ENCODE peak calls at places on chromosomes 3 and 15, in seven cellular contexts. One of them, this sample, is unnamed.

GRCh38 chr3:16026753-16027152 is 147.7 kb upstream of the GALNT15 start:
- DNase-seq in progenitor cell of endocrine pancreas: no peak
- DNase-seq in AG04450: no peak
- DNase-seq in activated naive CD8-positive, alpha-beta T cell treated with anti-CD3 and anti-CD28 coated beads, Interleukin-2, amount 10 ng/mL, durations not matched to agents 7 days and 5 days: no peak
- DNase-seq in NCI-H69: no peak
- DNase-seq in HS-27A: no peak
- DNase-seq in stimulated activated CD4-positive, alpha-beta T cell treated with anti-CD3 and anti-CD28 coated beads, Interleukin-1b, Interleukin-23, amount 100 ng/mL, for 24 hours: no peak
- DNase-seq in this sample: no peak

GRCh38 chr15:65833501-65834220 is 35.6 kb upstream of the RAB11A start:
- DNase-seq in stimulated activated CD4-positive, alpha-beta T cell treated with anti-CD3 and anti-CD28 coated beads, Interleukin-1b, Interleukin-23, amount 100 ng/mL, for 24 hours: no peak
- DNase-seq in HS-27A: no peak
- DNase-seq in progenitor cell of endocrine pancreas: no peak
- DNase-seq in AG04450: no peak
- DNase-seq in NCI-H69: peak; percentile 91
- DNase-seq in activated naive CD8-positive, alpha-beta T cell treated with anti-CD3 and anti-CD28 coated beads, Interleukin-2, amount 10 ng/mL, durations not matched to agents 7 days and 5 days: no peak
- DNase-seq in this sample: no peak

GRCh38 chr3:47629770-47630169 is 51.1 kb upstream of the CSPG5 start:
- DNase-seq in HS-27A: no peak
- DNase-seq in activated naive CD8-positive, alpha-beta T cell treated with anti-CD3 and anti-CD28 coated beads, Interleukin-2, amount 10 ng/mL, durations not matched to agents 7 days and 5 days: no peak
- DNase-seq in progenitor cell of endocrine pancreas: no peak
- DNase-seq in NCI-H69: no peak
- DNase-seq in stimulated activated CD4-positive, alpha-beta T cell treated with anti-CD3 and anti-CD28 coated beads, Interleukin-1b, Interleukin-23, amount 100 ng/mL, for 24 hours: no peak
- DNase-seq in AG04450: no peak
- DNase-seq in this sample: no peak

GRCh38 chr3:174023445-174023844 is 625.9 kb downstream of the NLGN1 start:
- DNase-seq in activated naive CD8-positive, alpha-beta T cell treated with anti-CD3 and anti-CD28 coated beads, Interleukin-2, amount 10 ng/mL, durations not matched to agents 7 days and 5 days: no peak
- DNase-seq in progenitor cell of endocrine pancreas: no peak
- DNase-seq in HS-27A: no peak
- DNase-seq in AG04450: no peak
- DNase-seq in stimulated activated CD4-positive, alpha-beta T cell treated with anti-CD3 and anti-CD28 coated beads, Interleukin-1b, Interleukin-23, amount 100 ng/mL, for 24 hours: no peak
- DNase-seq in NCI-H69: peak; percentile 98
- DNase-seq in this sample: peak; percentile 52

GRCh38 chr3:102447272-102447671 is 12.5 kb downstream of the ZPLD1 start:
- DNase-seq in progenitor cell of endocrine pancreas: no peak
- DNase-seq in stimulated activated CD4-positive, alpha-beta T cell treated with anti-CD3 and anti-CD28 coated beads, Interleukin-1b, Interleukin-23, amount 100 ng/mL, for 24 hours: no peak
- DNase-seq in AG04450: no peak
- DNase-seq in activated naive CD8-positive, alpha-beta T cell treated with anti-CD3 and anti-CD28 coated beads, Interleukin-2, amount 10 ng/mL, durations not matched to agents 7 days and 5 days: no peak
- DNase-seq in HS-27A: no peak
- DNase-seq in NCI-H69: no peak
- DNase-seq in this sample: no peak

GRCh38 chr3:126649556-126650092 is 5.3 kb downstream of the TXNRD3 start:
- DNase-seq in activated naive CD8-positive, alpha-beta T cell treated with anti-CD3 and anti-CD28 coated beads, Interleukin-2, amount 10 ng/mL, durations not matched to agents 7 days and 5 days: no peak
- DNase-seq in stimulated activated CD4-positive, alpha-beta T cell treated with anti-CD3 and anti-CD28 coated beads, Interleukin-1b, Interleukin-23, amount 100 ng/mL, for 24 hours: no peak
- DNase-seq in NCI-H69: no peak
- DNase-seq in progenitor cell of endocrine pancreas: no peak
- DNase-seq in HS-27A: no peak
- DNase-seq in AG04450: no peak
- DNase-seq in this sample: no peak

GRCh38 chr3:9700536-9700935 is 3.1 kb upstream of the CPNE9 start:
- DNase-seq in progenitor cell of endocrine pancreas: no peak
- DNase-seq in activated naive CD8-positive, alpha-beta T cell treated with anti-CD3 and anti-CD28 coated beads, Interleukin-2, amount 10 ng/mL, durations not matched to agents 7 days and 5 days: no peak
- DNase-seq in AG04450: no peak
- DNase-seq in stimulated activated CD4-positive, alpha-beta T cell treated with anti-CD3 and anti-CD28 coated beads, Interleukin-1b, Interleukin-23, amount 100 ng/mL, for 24 hours: no peak
- DNase-seq in HS-27A: no peak
- DNase-seq in NCI-H69: no peak
- DNase-seq in this sample: no peak

GRCh38 chr15:33211409-33211808 is 16.9 kb upstream of the FMN1 start:
- DNase-seq in HS-27A: no peak
- DNase-seq in progenitor cell of endocrine pancreas: no peak
- DNase-seq in NCI-H69: peak; percentile 99
- DNase-seq in activated naive CD8-positive, alpha-beta T cell treated with anti-CD3 and anti-CD28 coated beads, Interleukin-2, amount 10 ng/mL, durations not matched to agents 7 days and 5 days: no peak
- DNase-seq in stimulated activated CD4-positive, alpha-beta T cell treated with anti-CD3 and anti-CD28 coated beads, Interleukin-1b, Interleukin-23, amount 100 ng/mL, for 24 hours: no peak
- DNase-seq in AG04450: no peak
- DNase-seq in this sample: peak; percentile 10

GRCh38 chr3:122533931-122534334 is 19.2 kb upstream of the KPNA1 start:
- DNase-seq in stimulated activated CD4-positive, alpha-beta T cell treated with anti-CD3 and anti-CD28 coated beads, Interleukin-1b, Interleukin-23, amount 100 ng/mL, for 24 hours: no peak
- DNase-seq in AG04450: peak; percentile 24
- DNase-seq in NCI-H69: peak; percentile 23
- DNase-seq in progenitor cell of endocrine pancreas: no peak
- DNase-seq in activated naive CD8-positive, alpha-beta T cell treated with anti-CD3 and anti-CD28 coated beads, Interleukin-2, amount 10 ng/mL, durations not matched to agents 7 days and 5 days: no peak
- DNase-seq in HS-27A: peak; percentile 11
- DNase-seq in this sample: no peak

GRCh38 chr3:108021131-108021530 is 69.7 kb downstream of the CD47 start:
- DNase-seq in stimulated activated CD4-positive, alpha-beta T cell treated with anti-CD3 and anti-CD28 coated beads, Interleukin-1b, Interleukin-23, amount 100 ng/mL, for 24 hours: no peak
- DNase-seq in progenitor cell of endocrine pancreas: no peak
- DNase-seq in NCI-H69: peak; percentile 54
- DNase-seq in HS-27A: no peak
- DNase-seq in AG04450: no peak
- DNase-seq in activated naive CD8-positive, alpha-beta T cell treated with anti-CD3 and anti-CD28 coated beads, Interleukin-2, amount 10 ng/mL, durations not matched to agents 7 days and 5 days: no peak
- DNase-seq in this sample: no peak

GRCh38 chr3:139378587-139378986 is 10.9 kb downstream of the COPB2 start:
- DNase-seq in progenitor cell of endocrine pancreas: no peak
- DNase-seq in activated naive CD8-positive, alpha-beta T cell treated with anti-CD3 and anti-CD28 coated beads, Interleukin-2, amount 10 ng/mL, durations not matched to agents 7 days and 5 days: no peak
- DNase-seq in AG04450: no peak
- DNase-seq in NCI-H69: peak; percentile 82
- DNase-seq in stimulated activated CD4-positive, alpha-beta T cell treated with anti-CD3 and anti-CD28 coated beads, Interleukin-1b, Interleukin-23, amount 100 ng/mL, for 24 hours: no peak
- DNase-seq in HS-27A: no peak
- DNase-seq in this sample: no peak

GRCh38 chr3:45118615-45119062 is 27.5 kb downstream of the CDCP1 start:
- DNase-seq in activated naive CD8-positive, alpha-beta T cell treated with anti-CD3 and anti-CD28 coated beads, Interleukin-2, amount 10 ng/mL, durations not matched to agents 7 days and 5 days: no peak
- DNase-seq in NCI-H69: no peak
- DNase-seq in AG04450: no peak
- DNase-seq in progenitor cell of endocrine pancreas: no peak
- DNase-seq in HS-27A: no peak
- DNase-seq in stimulated activated CD4-positive, alpha-beta T cell treated with anti-CD3 and anti-CD28 coated beads, Interleukin-1b, Interleukin-23, amount 100 ng/mL, for 24 hours: no peak
- DNase-seq in this sample: no peak

GRCh38 chr3:44930911-44931310 is 45.1 kb downstream of the ZDHHC3 start:
- DNase-seq in progenitor cell of endocrine pancreas: no peak
- DNase-seq in NCI-H69: no peak
- DNase-seq in stimulated activated CD4-positive, alpha-beta T cell treated with anti-CD3 and anti-CD28 coated beads, Interleukin-1b, Interleukin-23, amount 100 ng/mL, for 24 hours: no peak
- DNase-seq in AG04450: no peak
- DNase-seq in HS-27A: no peak
- DNase-seq in activated naive CD8-positive, alpha-beta T cell treated with anti-CD3 and anti-CD28 coated beads, Interleukin-2, amount 10 ng/mL, durations not matched to agents 7 days and 5 days: no peak
- DNase-seq in this sample: no peak

GRCh38 chr15:97893988-97894387 is 66.5 kb upstream of the ARRDC4 start:
- DNase-seq in activated naive CD8-positive, alpha-beta T cell treated with anti-CD3 and anti-CD28 coated beads, Interleukin-2, amount 10 ng/mL, durations not matched to agents 7 days and 5 days: no peak
- DNase-seq in AG04450: no peak
- DNase-seq in stimulated activated CD4-positive, alpha-beta T cell treated with anti-CD3 and anti-CD28 coated beads, Interleukin-1b, Interleukin-23, amount 100 ng/mL, for 24 hours: no peak
- DNase-seq in progenitor cell of endocrine pancreas: no peak
- DNase-seq in HS-27A: no peak
- DNase-seq in NCI-H69: peak; percentile 56
- DNase-seq in this sample: no peak

GRCh38 chr15:75732809-75733451 is 20.3 kb upstream of the CSPG4 start:
- DNase-seq in NCI-H69: peak; percentile 55
- DNase-seq in progenitor cell of endocrine pancreas: peak; percentile 66
- DNase-seq in stimulated activated CD4-positive, alpha-beta T cell treated with anti-CD3 and anti-CD28 coated beads, Interleukin-1b, Interleukin-23, amount 100 ng/mL, for 24 hours: no peak
- DNase-seq in HS-27A: peak; percentile 48
- DNase-seq in activated naive CD8-positive, alpha-beta T cell treated with anti-CD3 and anti-CD28 coated beads, Interleukin-2, amount 10 ng/mL, durations not matched to agents 7 days and 5 days: peak; percentile 66
- DNase-seq in AG04450: no peak
- DNase-seq in this sample: peak; percentile 21

GRCh38 chr3:114418724-114419543 is 125.1 kb downstream of the TIGIT start:
- DNase-seq in stimulated activated CD4-positive, alpha-beta T cell treated with anti-CD3 and anti-CD28 coated beads, Interleukin-1b, Interleukin-23, amount 100 ng/mL, for 24 hours: no peak
- DNase-seq in NCI-H69: peak; percentile 81
- DNase-seq in activated naive CD8-positive, alpha-beta T cell treated with anti-CD3 and anti-CD28 coated beads, Interleukin-2, amount 10 ng/mL, durations not matched to agents 7 days and 5 days: no peak
- DNase-seq in AG04450: peak; percentile 87
- DNase-seq in progenitor cell of endocrine pancreas: no peak
- DNase-seq in HS-27A: peak; percentile 34
- DNase-seq in this sample: peak; percentile 54

GRCh38 chr15:52733078-52733477 is 53.9 kb upstream of the ATOSA start:
- DNase-seq in HS-27A: no peak
- DNase-seq in NCI-H69: no peak
- DNase-seq in progenitor cell of endocrine pancreas: no peak
- DNase-seq in activated naive CD8-positive, alpha-beta T cell treated with anti-CD3 and anti-CD28 coated beads, Interleukin-2, amount 10 ng/mL, durations not matched to agents 7 days and 5 days: no peak
- DNase-seq in stimulated activated CD4-positive, alpha-beta T cell treated with anti-CD3 and anti-CD28 coated beads, Interleukin-1b, Interleukin-23, amount 100 ng/mL, for 24 hours: no peak
- DNase-seq in AG04450: no peak
- DNase-seq in this sample: no peak

GRCh38 chr15:47715856-47716445 is 1.4 kb upstream of the SEMA6D start:
- DNase-seq in NCI-H69: peak; percentile 27
- DNase-seq in HS-27A: no peak
- DNase-seq in stimulated activated CD4-positive, alpha-beta T cell treated with anti-CD3 and anti-CD28 coated beads, Interleukin-1b, Interleukin-23, amount 100 ng/mL, for 24 hours: no peak
- DNase-seq in AG04450: no peak
- DNase-seq in activated naive CD8-positive, alpha-beta T cell treated with anti-CD3 and anti-CD28 coated beads, Interleukin-2, amount 10 ng/mL, durations not matched to agents 7 days and 5 days: no peak
- DNase-seq in progenitor cell of endocrine pancreas: no peak
- DNase-seq in this sample: no peak

GRCh38 chr15:39599871-39600270 is 19.0 kb downstream of the THBS1 start:
- DNase-seq in NCI-H69: no peak
- DNase-seq in activated naive CD8-positive, alpha-beta T cell treated with anti-CD3 and anti-CD28 coated beads, Interleukin-2, amount 10 ng/mL, durations not matched to agents 7 days and 5 days: no peak
- DNase-seq in AG04450: no peak
- DNase-seq in stimulated activated CD4-positive, alpha-beta T cell treated with anti-CD3 and anti-CD28 coated beads, Interleukin-1b, Interleukin-23, amount 100 ng/mL, for 24 hours: no peak
- DNase-seq in HS-27A: no peak
- DNase-seq in progenitor cell of endocrine pancreas: no peak
- DNase-seq in this sample: no peak

GRCh38 chr3:131794766-131795381 is 239.9 kb downstream of the CPNE4 start:
- DNase-seq in HS-27A: peak; percentile 30
- DNase-seq in AG04450: peak; percentile 36
- DNase-seq in progenitor cell of endocrine pancreas: peak; percentile 11
- DNase-seq in activated naive CD8-positive, alpha-beta T cell treated with anti-CD3 and anti-CD28 coated beads, Interleukin-2, amount 10 ng/mL, durations not matched to agents 7 days and 5 days: no peak
- DNase-seq in stimulated activated CD4-positive, alpha-beta T cell treated with anti-CD3 and anti-CD28 coated beads, Interleukin-1b, Interleukin-23, amount 100 ng/mL, for 24 hours: no peak
- DNase-seq in NCI-H69: peak; percentile 55
- DNase-seq in this sample: peak; percentile 47

GRCh38 chr3:184466413-184466960 is 86.6 kb downstream of the CHRD start:
- DNase-seq in HS-27A: no peak
- DNase-seq in activated naive CD8-positive, alpha-beta T cell treated with anti-CD3 and anti-CD28 coated beads, Interleukin-2, amount 10 ng/mL, durations not matched to agents 7 days and 5 days: no peak
- DNase-seq in NCI-H69: peak; percentile 46
- DNase-seq in stimulated activated CD4-positive, alpha-beta T cell treated with anti-CD3 and anti-CD28 coated beads, Interleukin-1b, Interleukin-23, amount 100 ng/mL, for 24 hours: no peak
- DNase-seq in AG04450: no peak
- DNase-seq in progenitor cell of endocrine pancreas: no peak
- DNase-seq in this sample: no peak

GRCh38 chr15:40759961-40760360 is 3.9 kb upstream of the GCHFR start:
- DNase-seq in NCI-H69: no peak
- DNase-seq in progenitor cell of endocrine pancreas: no peak
- DNase-seq in AG04450: no peak
- DNase-seq in stimulated activated CD4-positive, alpha-beta T cell treated with anti-CD3 and anti-CD28 coated beads, Interleukin-1b, Interleukin-23, amount 100 ng/mL, for 24 hours: no peak
- DNase-seq in HS-27A: no peak
- DNase-seq in activated naive CD8-positive, alpha-beta T cell treated with anti-CD3 and anti-CD28 coated beads, Interleukin-2, amount 10 ng/mL, durations not matched to agents 7 days and 5 days: no peak
- DNase-seq in this sample: no peak

GRCh38 chr15:69391046-69391757 is 22.9 kb upstream of the KIF23 start:
- DNase-seq in HS-27A: no peak
- DNase-seq in stimulated activated CD4-positive, alpha-beta T cell treated with anti-CD3 and anti-CD28 coated beads, Interleukin-1b, Interleukin-23, amount 100 ng/mL, for 24 hours: no peak
- DNase-seq in AG04450: no peak
- DNase-seq in progenitor cell of endocrine pancreas: no peak
- DNase-seq in NCI-H69: no peak
- DNase-seq in activated naive CD8-positive, alpha-beta T cell treated with anti-CD3 and anti-CD28 coated beads, Interleukin-2, amount 10 ng/mL, durations not matched to agents 7 days and 5 days: no peak
- DNase-seq in this sample: no peak

GRCh38 chr3:171142985-171143384 is 116.5 kb upstream of the SLC2A2 start:
- DNase-seq in NCI-H69: peak; percentile 52
- DNase-seq in activated naive CD8-positive, alpha-beta T cell treated with anti-CD3 and anti-CD28 coated beads, Interleukin-2, amount 10 ng/mL, durations not matched to agents 7 days and 5 days: no peak
- DNase-seq in stimulated activated CD4-positive, alpha-beta T cell treated with anti-CD3 and anti-CD28 coated beads, Interleukin-1b, Interleukin-23, amount 100 ng/mL, for 24 hours: no peak
- DNase-seq in progenitor cell of endocrine pancreas: no peak
- DNase-seq in AG04450: peak; percentile 26
- DNase-seq in HS-27A: no peak
- DNase-seq in this sample: peak; percentile 97

GRCh38 chr3:58013099-58013498 is 4.9 kb downstream of the FLNB start:
- DNase-seq in NCI-H69: no peak
- DNase-seq in HS-27A: no peak
- DNase-seq in activated naive CD8-positive, alpha-beta T cell treated with anti-CD3 and anti-CD28 coated beads, Interleukin-2, amount 10 ng/mL, durations not matched to agents 7 days and 5 days: no peak
- DNase-seq in stimulated activated CD4-positive, alpha-beta T cell treated with anti-CD3 and anti-CD28 coated beads, Interleukin-1b, Interleukin-23, amount 100 ng/mL, for 24 hours: no peak
- DNase-seq in AG04450: no peak
- DNase-seq in progenitor cell of endocrine pancreas: no peak
- DNase-seq in this sample: no peak

GRCh38 chr15:77527164-77527778 is 105.4 kb downstream of the LINGO1 start:
- DNase-seq in AG04450: peak; percentile 59
- DNase-seq in stimulated activated CD4-positive, alpha-beta T cell treated with anti-CD3 and anti-CD28 coated beads, Interleukin-1b, Interleukin-23, amount 100 ng/mL, for 24 hours: no peak
- DNase-seq in HS-27A: no peak
- DNase-seq in activated naive CD8-positive, alpha-beta T cell treated with anti-CD3 and anti-CD28 coated beads, Interleukin-2, amount 10 ng/mL, durations not matched to agents 7 days and 5 days: peak; percentile 7
- DNase-seq in progenitor cell of endocrine pancreas: peak; percentile 40
- DNase-seq in NCI-H69: peak; percentile 38
- DNase-seq in this sample: no peak

GRCh38 chr3:173553635-173554280 is 156.2 kb downstream of the NLGN1 start:
- DNase-seq in activated naive CD8-positive, alpha-beta T cell treated with anti-CD3 and anti-CD28 coated beads, Interleukin-2, amount 10 ng/mL, durations not matched to agents 7 days and 5 days: no peak
- DNase-seq in stimulated activated CD4-positive, alpha-beta T cell treated with anti-CD3 and anti-CD28 coated beads, Interleukin-1b, Interleukin-23, amount 100 ng/mL, for 24 hours: no peak
- DNase-seq in NCI-H69: peak; percentile 87
- DNase-seq in progenitor cell of endocrine pancreas: no peak
- DNase-seq in AG04450: peak; percentile 4
- DNase-seq in HS-27A: no peak
- DNase-seq in this sample: peak; percentile 94

GRCh38 chr3:27423463-27423862 is 54.3 kb upstream of the NEK10 start:
- DNase-seq in progenitor cell of endocrine pancreas: no peak
- DNase-seq in AG04450: peak; percentile 10
- DNase-seq in activated naive CD8-positive, alpha-beta T cell treated with anti-CD3 and anti-CD28 coated beads, Interleukin-2, amount 10 ng/mL, durations not matched to agents 7 days and 5 days: no peak
- DNase-seq in stimulated activated CD4-positive, alpha-beta T cell treated with anti-CD3 and anti-CD28 coated beads, Interleukin-1b, Interleukin-23, amount 100 ng/mL, for 24 hours: no peak
- DNase-seq in HS-27A: peak; percentile 48
- DNase-seq in NCI-H69: no peak
- DNase-seq in this sample: no peak

GRCh38 chr3:25843332-25843731 is 53.4 kb downstream of the OXSM start:
- DNase-seq in stimulated activated CD4-positive, alpha-beta T cell treated with anti-CD3 and anti-CD28 coated beads, Interleukin-1b, Interleukin-23, amount 100 ng/mL, for 24 hours: no peak
- DNase-seq in HS-27A: no peak
- DNase-seq in progenitor cell of endocrine pancreas: no peak
- DNase-seq in NCI-H69: peak; percentile 0
- DNase-seq in AG04450: no peak
- DNase-seq in activated naive CD8-positive, alpha-beta T cell treated with anti-CD3 and anti-CD28 coated beads, Interleukin-2, amount 10 ng/mL, durations not matched to agents 7 days and 5 days: no peak
- DNase-seq in this sample: no peak

GRCh38 chr15:92898988-92899909 is 875 bp upstream of the CHD2 start:
- DNase-seq in NCI-H69: peak; percentile 52
- DNase-seq in activated naive CD8-positive, alpha-beta T cell treated with anti-CD3 and anti-CD28 coated beads, Interleukin-2, amount 10 ng/mL, durations not matched to agents 7 days and 5 days: no peak
- DNase-seq in progenitor cell of endocrine pancreas: no peak
- DNase-seq in stimulated activated CD4-positive, alpha-beta T cell treated with anti-CD3 and anti-CD28 coated beads, Interleukin-1b, Interleukin-23, amount 100 ng/mL, for 24 hours: no peak
- DNase-seq in AG04450: no peak
- DNase-seq in HS-27A: no peak
- DNase-seq in this sample: no peak

GRCh38 chr3:48655586-48655985 is 7.1 kb downstream of the CELSR3 start:
- DNase-seq in HS-27A: no peak
- DNase-seq in AG04450: no peak
- DNase-seq in progenitor cell of endocrine pancreas: no peak
- DNase-seq in stimulated activated CD4-positive, alpha-beta T cell treated with anti-CD3 and anti-CD28 coated beads, Interleukin-1b, Interleukin-23, amount 100 ng/mL, for 24 hours: no peak
- DNase-seq in activated naive CD8-positive, alpha-beta T cell treated with anti-CD3 and anti-CD28 coated beads, Interleukin-2, amount 10 ng/mL, durations not matched to agents 7 days and 5 days: peak; percentile 69
- DNase-seq in NCI-H69: no peak
- DNase-seq in this sample: no peak

GRCh38 chr3:17478673-17479072 is 263.8 kb downstream of the TBC1D5 start:
- DNase-seq in stimulated activated CD4-positive, alpha-beta T cell treated with anti-CD3 and anti-CD28 coated beads, Interleukin-1b, Interleukin-23, amount 100 ng/mL, for 24 hours: no peak
- DNase-seq in HS-27A: no peak
- DNase-seq in NCI-H69: peak; percentile 33
- DNase-seq in activated naive CD8-positive, alpha-beta T cell treated with anti-CD3 and anti-CD28 coated beads, Interleukin-2, amount 10 ng/mL, durations not matched to agents 7 days and 5 days: no peak
- DNase-seq in AG04450: peak; percentile 60
- DNase-seq in progenitor cell of endocrine pancreas: no peak
- DNase-seq in this sample: no peak